ENCODE peak calls at places on chromosomes 2 and 18, in six cellular contexts. I is IMR-90, J is nephron progenitor cell, S is A549, C is left lung, T is spleen. W is an unnamed sample.

GRCh38 chr18:23225518-23225917 is 90.2 kb downstream of the CABLES1 start:
- DNase-seq in I (peak; percentile 97), J (no peak), S (no peak), C (no peak), T (no peak), W (no peak)

GRCh38 chr2:190545756-190546385 is 11.3 kb upstream of the NEMP2 start:
- DNase-seq in I (peak; percentile 58), J (no peak), S (no peak), C (no peak), T (no peak), W (no peak)

GRCh38 chr2:12847694-12848093 is 131.0 kb downstream of the TRIB2 start:
- DNase-seq in I (no peak), J (no peak), S (no peak), C (no peak), T (no peak), W (no peak)

GRCh38 chr2:236180831-236181453 is 12.8 kb upstream of the GBX2 start:
- DNase-seq in I (peak; percentile 65), J (peak; percentile 83), S (peak; percentile 80), C (no peak), T (no peak), W (peak; percentile 65)

GRCh38 chr18:3060667-3061580 is 48.0 kb upstream of the LPIN2 start:
- DNase-seq in I (no peak), J (no peak), S (no peak), C (no peak), T (no peak), W (peak; percentile 79)

GRCh38 chr2:3639015-3639630 is 18.9 kb upstream of the ALLC start:
- DNase-seq in I (no peak), J (no peak), S (no peak), C (no peak), T (no peak), W (no peak)

GRCh38 chr2:160737247-160737646 is 243.6 kb upstream of the RBMS1 start:
- DNase-seq in I (no peak), J (no peak), S (no peak), C (no peak), T (no peak), W (no peak)

GRCh38 chr18:9319333-9319732 is 15.2 kb upstream of the TWSG1 start:
- DNase-seq in I (peak; percentile 70), J (no peak), S (no peak), C (no peak), T (no peak), W (no peak)

GRCh38 chr2:173653427-173653795 is 298.7 kb downstream of the CDCA7 start:
- DNase-seq in I (no peak), J (no peak), S (no peak), C (no peak), T (no peak), W (no peak)

GRCh38 chr2:209933499-209934458 is 68.7 kb upstream of the RPE start:
- DNase-seq in I (peak; percentile 75), J (no peak), S (no peak), C (no peak), T (no peak), W (no peak)

GRCh38 chr2:2769481-2770431 is 438.7 kb upstream of the MYT1L start:
- DNase-seq in I (no peak), J (no peak), S (peak; percentile 4), C (no peak), T (peak; percentile 71), W (no peak)

GRCh38 chr2:144460981-144461766 is 58.7 kb downstream of the ZEB2 start:
- DNase-seq in I (peak; percentile 86), J (no peak), S (no peak), C (no peak), T (no peak), W (no peak)

GRCh38 chr18:23578891-23579653 is 7.2 kb downstream of the NPC1 start:
- DNase-seq in I (peak; percentile 49), J (no peak), S (no peak), C (no peak), T (no peak), W (no peak)

GRCh38 chr2:121090088-121090715 is 194.8 kb downstream of the TFCP2L1 start:
- DNase-seq in I (no peak), J (no peak), S (no peak), C (no peak), T (peak; percentile 36), W (no peak)

GRCh38 chr2:182330451-182331325 is 96.1 kb downstream of the PDE1A start:
- DNase-seq in I (peak; percentile 73), J (no peak), S (no peak), C (no peak), T (no peak), W (no peak)

GRCh38 chr18:68459968-68460367 is 254.9 kb downstream of the TMX3 start:
- DNase-seq in I (no peak), J (no peak), S (no peak), C (peak; percentile 51), T (no peak), W (no peak)

DNA sequence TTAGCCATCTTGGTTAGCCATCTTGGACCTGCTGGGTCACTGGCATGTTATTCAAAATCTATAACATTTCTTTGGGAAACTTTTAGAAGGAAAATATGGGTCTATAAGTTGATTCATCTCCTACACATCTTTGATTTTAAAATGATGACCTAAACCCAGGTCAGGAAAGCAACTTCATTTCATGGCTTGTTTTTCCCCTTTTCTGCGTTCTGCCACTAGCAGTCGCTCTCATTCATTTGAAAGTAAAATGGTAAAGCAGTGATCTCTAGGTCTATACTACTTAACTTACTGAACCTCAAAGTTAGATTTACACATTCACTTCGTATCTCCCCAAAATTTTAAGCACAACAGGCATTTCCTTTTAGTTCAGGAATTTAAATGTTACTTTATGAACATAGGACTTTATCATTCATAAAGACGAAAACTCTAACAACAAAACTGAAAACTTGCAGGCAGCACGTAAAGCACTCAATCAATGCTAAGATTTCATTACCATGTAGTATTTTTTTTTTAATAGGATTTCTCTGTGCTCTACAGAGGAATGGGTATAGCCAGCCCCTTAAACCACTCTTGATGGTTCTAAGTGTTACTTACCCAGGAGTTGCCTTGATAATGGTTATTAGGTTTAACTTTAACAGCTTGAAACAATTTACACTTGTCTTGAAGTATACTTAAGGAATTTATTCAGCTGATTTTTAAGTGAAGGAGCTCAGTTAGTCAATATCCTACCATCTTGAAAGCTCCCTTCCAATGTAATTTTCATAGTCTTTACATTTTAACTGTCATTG is 62.5 kb downstream of the GORASP2 start:
- DNase-seq in I (no peak), J (no peak), S (no peak), C (no peak), T (no peak), W (no peak)
- TF ChIP-seq CTCF in I (no peak), J (no peak), S (peak; percentile 9), C (no peak), T (no peak), W (no peak)

DNA sequence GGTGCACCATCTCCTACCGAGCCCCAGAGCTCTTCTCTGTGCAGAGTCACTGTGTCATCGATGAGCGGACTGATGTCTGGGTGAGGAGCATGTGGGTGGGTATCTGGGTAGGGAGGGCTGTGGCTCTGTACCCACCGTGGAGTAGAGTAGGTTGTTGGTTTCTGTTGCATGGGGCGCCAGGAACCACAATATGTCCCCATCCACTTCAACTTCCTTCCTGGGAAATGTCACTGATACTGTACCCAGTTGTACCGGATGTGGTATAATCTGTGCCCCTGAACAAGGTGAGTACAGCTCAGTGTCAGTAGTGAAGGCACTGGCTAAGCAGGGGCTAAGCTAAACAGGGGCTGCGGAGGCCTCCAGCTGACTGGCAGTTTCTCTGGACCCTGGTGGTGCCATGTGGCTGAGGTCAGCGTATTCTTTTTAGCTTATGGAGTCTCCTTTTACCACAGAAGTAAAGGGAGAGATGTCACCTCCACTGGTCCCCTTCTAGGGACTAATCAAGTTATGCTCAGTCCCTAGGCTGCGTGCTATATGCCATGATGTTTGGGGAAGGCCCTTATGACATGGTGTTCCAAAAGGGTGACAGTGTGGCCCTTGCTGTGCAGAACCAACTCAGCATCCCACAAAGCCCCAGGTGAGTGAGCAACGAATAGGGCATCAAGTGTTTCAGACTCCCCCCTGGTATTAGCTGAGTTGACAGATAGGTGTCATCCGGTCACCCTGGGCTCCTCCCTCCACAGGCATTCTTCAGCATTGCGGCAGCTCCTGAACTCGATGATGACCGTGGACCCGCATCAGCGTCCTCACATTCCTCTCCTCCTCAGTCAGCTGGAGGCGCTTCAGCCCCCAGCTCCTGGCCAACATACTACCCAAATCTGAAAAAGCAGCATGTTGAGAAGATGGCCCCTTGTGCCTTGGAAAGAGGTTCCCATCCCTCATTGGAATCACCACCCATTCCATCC is 2.7 kb downstream of the STK16 start:
- DNase-seq in I (no peak), J (no peak), S (peak; percentile 53), C (no peak), T (peak; percentile 85), W (peak; percentile 86)
- TF ChIP-seq CTCF in I (no peak), J (no peak), S (no peak), C (no peak), T (no peak), W (no peak)

GRCh38 chr2:178287652-178288344 is 93.5 kb downstream of the OSBPL6 start:
- DNase-seq in I (no peak), J (no peak), S (no peak), C (no peak), T (no peak), W (no peak)
- TF ChIP-seq CTCF in I (no peak), J (no peak), S (no peak), C (no peak), T (no peak), W (no peak)

GRCh38 chr2:130359466-130359865 is 3.6 kb downstream of the PTPN18 start:
- DNase-seq in I (no peak), J (no peak), S (no peak), C (no peak), T (no peak), W (no peak)
- TF ChIP-seq CTCF in I (no peak), J (no peak), S (no peak), C (no peak), T (no peak), W (no peak)

GRCh38 chr2:150911766-150912280 is 349.8 kb downstream of the RBM43 start:
- DNase-seq in I (peak; percentile 95), J (no peak), S (peak; percentile 70), C (peak; percentile 43), T (no peak), W (no peak)
- TF ChIP-seq CTCF in I (peak; percentile 54), J (no peak), S (peak; percentile 30), C (no peak), T (no peak), W (no peak)

GRCh38 chr2:213806125-213806726 is 522.0 kb downstream of the SPAG16 start:
- DNase-seq in I (peak; percentile 38), J (no peak), S (peak; percentile 30), C (no peak), T (no peak), W (no peak)
- TF ChIP-seq CTCF in I (peak; percentile 48), J (peak; percentile 24), S (peak; percentile 62), C (no peak), T (no peak), W (peak; percentile 28)

DNA sequence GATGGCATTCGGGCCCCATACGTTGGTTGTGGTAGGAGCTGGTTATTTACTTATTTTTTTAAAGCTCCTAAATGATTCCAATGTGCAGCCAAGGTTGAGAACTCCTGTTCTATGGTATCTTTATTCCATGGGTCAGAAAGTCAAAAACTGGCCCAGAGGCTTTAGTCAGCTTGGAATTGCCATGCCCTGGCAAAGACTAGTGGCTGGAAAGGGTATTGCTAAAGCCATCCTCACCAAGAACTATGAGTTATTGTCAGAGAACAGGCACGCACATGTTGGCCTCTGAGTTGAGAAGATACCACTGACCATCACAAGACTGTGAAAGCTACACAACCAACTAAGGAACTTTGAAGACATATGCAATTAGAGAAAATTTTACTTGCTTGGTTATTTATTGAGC is 47.9 kb upstream of the ACMSD start:
- DNase-seq in I (no peak), J (no peak), S (no peak), C (no peak), T (no peak), W (no peak)
- TF ChIP-seq CTCF in I (no peak), J (no peak), S (no peak), C (no peak), T (no peak), W (peak; percentile 7)

GRCh38 chr18:5604778-5605177 is 61.0 kb upstream of the EPB41L3 start:
- DNase-seq in I (no peak), J (no peak), S (no peak), C (no peak), T (no peak), W (no peak)
- TF ChIP-seq CTCF in I (no peak), J (no peak), S (no peak), C (no peak), T (no peak), W (no peak)

W was measured in activated CD8-positive, alpha-beta T cell treated with anti-CD3 and anti-CD28 coated beads for 36 hours.